ENCODE peak calls at places on chromosome 15, in nine cellular contexts. P is OCI-LY7; C is GM23248; T is naive thymus-derived CD4-positive, alpha-beta T cell; W is esophagus squamous epithelium; D is kidney; I is GM23338; A is aorta; Y is adrenal gland. L is an unnamed sample.
A peak's percentile ranks its signal among the peaks of the same experiment; 100 is the strongest.

GRCh38 chr15:89628791-89629715 is 26.2 kb downstream of the KIF7 start:
- DNase-seq in P (no peak), A (peak; percentile 21), D (peak; percentile 41), I (peak; percentile 23), T (no peak), Y (no peak), W (no peak), C (no peak), L (no peak)

GRCh38 chr15:85563328-85563727 is 182.9 kb downstream of the AKAP13 start:
- DNase-seq in P (no peak), A (no peak), Y (no peak), I (peak; percentile 44), W (no peak), C (peak; percentile 58), T (no peak), D (no peak), L (no peak)

GRCh38 chr15:89836255-89837133 is 21.8 kb upstream of the ANPEP start:
- DNase-seq in T (no peak), D (no peak), P (no peak), C (peak; percentile 96), W (no peak), A (no peak), I (no peak), Y (peak; percentile 40), L (no peak)

GRCh38 chr15:43440721-43441281 is 52.2 kb downstream of the TP53BP1 start:
- DNase-seq in D (no peak), Y (peak; percentile 74), P (peak; percentile 40), W (no peak), T (no peak), C (peak; percentile 98), A (peak; percentile 48), I (peak; percentile 45), L (peak; percentile 5)

GRCh38 chr15:89768071-89768500 is 8.0 kb upstream of the MESP2 start:
- DNase-seq in P (no peak), I (no peak), Y (no peak), A (peak; percentile 62), T (no peak), C (peak; percentile 72), D (peak; percentile 76), W (no peak), L (no peak)

GRCh38 chr15:56205061-56205876 is 38.4 kb downstream of the RFX7 start:
- DNase-seq in A (no peak), T (no peak), I (no peak), W (no peak), Y (no peak), D (no peak), P (no peak), C (peak; percentile 57), L (no peak)

GRCh38 chr15:42879390-42879912 is 41.1 kb downstream of the TTBK2 start:
- DNase-seq in C (no peak), T (no peak), A (no peak), P (no peak), W (no peak), I (no peak), D (no peak), Y (no peak), L (no peak)

GRCh38 chr15:91866971-91867372 is 13.5 kb downstream of the SLCO3A1 start:
- DNase-seq in D (peak; percentile 81), I (no peak), A (peak; percentile 71), Y (peak; percentile 71), W (no peak), P (no peak), C (peak; percentile 64), T (no peak), L (no peak)

GRCh38 chr15:101000271-101000681 is 81.1 kb downstream of the LRRK1 start:
- DNase-seq in C (peak; percentile 55), D (no peak), T (no peak), P (no peak), Y (no peak), I (peak; percentile 66), W (no peak), A (no peak), L (no peak)

GRCh38 chr15:40047413-40048154 is 8.6 kb upstream of the SRP14 start:
- DNase-seq in A (peak; percentile 86), Y (peak; percentile 62), D (peak; percentile 84), I (no peak), P (peak; percentile 44), W (no peak), C (peak; percentile 90), T (peak; percentile 10), L (no peak)

GRCh38 chr15:40045572-40046217 is 6.7 kb upstream of the SRP14 start:
- DNase-seq in A (no peak), Y (no peak), D (no peak), P (no peak), C (no peak), W (no peak), I (no peak), T (no peak), L (no peak)

GRCh38 chr15:40049076-40049475 is 10.1 kb upstream of the SRP14 start:
- DNase-seq in W (no peak), C (no peak), T (no peak), A (no peak), P (no peak), D (no peak), Y (no peak), I (no peak), L (no peak)

GRCh38 chr15:40046721-40047412 is 7.9 kb upstream of the SRP14 start:
- DNase-seq in D (no peak), I (no peak), A (no peak), W (no peak), T (no peak), Y (no peak), C (peak; percentile 86), P (no peak), L (no peak)

DNA sequence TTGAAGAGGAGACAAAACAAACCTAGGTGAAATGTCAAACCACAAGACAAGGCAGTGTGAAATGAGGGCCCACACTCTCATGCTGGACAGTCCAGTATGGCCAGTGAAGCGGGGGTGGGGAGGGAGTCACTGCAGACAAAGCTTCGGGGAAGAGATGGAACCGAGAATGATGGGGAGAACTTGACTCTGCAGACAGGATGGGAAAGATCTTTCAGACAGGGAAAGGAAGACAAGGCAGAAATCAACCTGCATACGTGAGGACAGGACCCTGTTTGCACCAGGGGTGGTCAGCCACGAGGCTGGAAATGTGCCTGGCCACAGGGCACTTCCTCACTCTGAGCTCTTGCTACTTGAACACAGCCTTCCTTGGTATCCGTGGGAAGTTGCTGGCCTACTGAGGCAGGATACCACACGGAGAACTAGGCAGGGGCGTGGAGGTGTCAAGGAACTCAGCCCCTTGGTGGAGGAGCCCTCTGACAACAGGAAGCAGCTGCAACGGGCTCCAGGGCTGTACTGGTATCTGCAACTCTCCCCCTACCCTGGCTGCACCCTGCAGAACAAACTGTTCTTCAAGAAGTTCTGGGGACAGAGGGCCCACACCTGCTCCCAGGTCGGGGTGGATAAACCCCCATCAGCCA is 9.3 kb upstream of the SRP14 start:
- DNase-seq in A (peak; percentile 60), C (no peak), T (peak; percentile 31), Y (no peak), P (peak; percentile 83), D (no peak), W (no peak), I (no peak), L (no peak)
- H3K4me1 ChIP-seq in A (no peaks in the 10 kb centered on the region), C (peaks cover 31% of the 10 kb centered on the region), T (peaks cover 46% of the 10 kb centered on the region), Y (peaks cover 23% of the 10 kb centered on the region), P (peaks cover 66% of the 10 kb centered on the region), D (peaks cover 28% of the 10 kb centered on the region), W (peaks cover 41% of the 10 kb centered on the region), I (peaks cover 13% of the 10 kb centered on the region), L (peaks cover 6% of the 10 kb centered on the region)

DNA sequence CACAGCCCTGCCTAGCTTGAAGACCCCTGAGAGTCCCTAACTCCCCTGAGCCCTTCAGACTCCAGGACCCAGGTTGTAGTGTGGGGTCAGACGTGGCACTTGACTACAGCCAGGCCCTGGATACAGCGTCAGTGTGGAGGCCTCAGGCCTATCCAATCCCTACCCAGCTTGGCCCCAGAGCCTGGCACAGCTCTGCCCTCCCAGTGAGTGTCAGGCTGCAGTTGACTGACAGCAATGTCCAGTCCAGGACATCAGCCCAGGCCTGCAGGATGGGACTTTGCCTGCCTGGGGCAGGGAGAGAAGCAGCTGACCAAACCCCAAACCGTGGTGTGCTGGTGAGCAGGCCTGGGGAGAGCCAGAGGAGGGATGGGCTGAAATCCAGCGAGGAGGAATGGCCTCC is 27.3 kb downstream of the KLF13 start:
- DNase-seq in W (no peak), A (no peak), C (peak; percentile 32), I (no peak), P (no peak), D (no peak), T (no peak), Y (no peak), L (no peak)
- H3K27ac ChIP-seq in W (peak overlapping the region; percentile 90), A (peak overlapping the region; percentile 31), C (peak overlapping the region; percentile 74), I (no peak overlapping the region), P (peak overlapping the region; percentile 78), D (peak overlapping the region; percentile 91), T (peak overlapping the region; percentile 94), Y (peak overlapping the region; percentile 88), L (no peak overlapping the region)

GRCh38 chr15:70761931-70762468 is 1.4 kb downstream of the UACA start:
- DNase-seq in P (no peak), Y (no peak), I (no peak), D (no peak), A (no peak), C (peak; percentile 57), T (no peak), W (no peak), L (no peak)
- H3K4me3 ChIP-seq in P (no peak overlapping the region), Y (no peak overlapping the region), I (peak overlapping the region; percentile 78), D (peak overlapping the region; percentile 85), A (peak overlapping the region; percentile 90), C (peak overlapping the region; percentile 90), T (no peak overlapping the region), W (peak overlapping the region; percentile 92), L (peak overlapping the region; percentile 96)

GRCh38 chr15:59646271-59646670 is 11.0 kb downstream of the GTF2A2 start:
- DNase-seq in W (no peak), P (no peak), Y (no peak), C (no peak), D (no peak), A (no peak), T (no peak), I (no peak), L (no peak)
- H3K4me1 ChIP-seq in W (no peaks in the 10 kb centered on the region), P (no peaks in the 10 kb centered on the region), Y (no peaks in the 10 kb centered on the region), C (no peaks in the 10 kb centered on the region), D (no peaks in the 10 kb centered on the region), A (no peaks in the 10 kb centered on the region), T (no peaks in the 10 kb centered on the region), I (no peaks in the 10 kb centered on the region), L (no peaks in the 10 kb centered on the region)

L was measured in iPS DF 6.9.